ENCODE peak calls at places on chromosomes 16 and 17, in four cellular contexts. D is H9, C is psoas muscle, W is heart left ventricle. S is an unnamed sample.

GRCh38 chr16:65289022-65289421 is 167.2 kb upstream of the CDH11 start:
- DNase-seq in D (no peak), W (peak), C (peak), S (no peak)

GRCh38 chr17:27352481-27353460 is 58.9 kb downstream of the WSB1 start:
- DNase-seq in C (no peak), W (no peak), D (no peak), S (no peak)

GRCh38 chr17:78789663-78790181 is 7.6 kb upstream of the CYTH1 start:
- DNase-seq in W (peak), C (peak), D (no peak), S (no peak)

GRCh38 chr16:62913924-62914323 is 877.7 kb upstream of the CDH8 start:
- DNase-seq in W (no peak), D (no peak), C (no peak), S (no peak)

GRCh38 chr16:8375208-8375607 is 215.1 kb downstream of the TMEM114 start:
- DNase-seq in C (no peak), W (no peak), D (no peak), S (no peak)

GRCh38 chr17:7839199-7839889 is 5.3 kb downstream of the KDM6B start:
- DNase-seq in W (no peak), D (no peak), C (no peak), S (peak)

GRCh38 chr17:45857977-45858708 is 13.5 kb downstream of the SPPL2C start:
- DNase-seq in C (no peak), D (peak), W (no peak), S (peak)

GRCh38 chr17:44655983-44656700 is at the start of gene MEIOC:
- DNase-seq in W (peak), D (peak), C (no peak), S (peak)

GRCh38 chr17:39955726-39956225 is 7.0 kb upstream of the GSDMA start:
- DNase-seq in W (no peak), C (no peak), D (no peak), S (no peak)

GRCh38 chr16:49411121-49411970 is 37.7 kb downstream of the C16orf78 start:
- DNase-seq in C (no peak), D (no peak), W (no peak), S (no peak)

GRCh38 chr16:55051571-55051970 is 120.9 kb downstream of the IRX5 start:
- DNase-seq in C (no peak), D (peak), W (no peak), S (no peak)

GRCh38 chr17:80877829-80878303 is 113.8 kb upstream of the CHMP6 start:
- DNase-seq in C (peak), D (no peak), W (no peak), S (no peak)

DNA sequence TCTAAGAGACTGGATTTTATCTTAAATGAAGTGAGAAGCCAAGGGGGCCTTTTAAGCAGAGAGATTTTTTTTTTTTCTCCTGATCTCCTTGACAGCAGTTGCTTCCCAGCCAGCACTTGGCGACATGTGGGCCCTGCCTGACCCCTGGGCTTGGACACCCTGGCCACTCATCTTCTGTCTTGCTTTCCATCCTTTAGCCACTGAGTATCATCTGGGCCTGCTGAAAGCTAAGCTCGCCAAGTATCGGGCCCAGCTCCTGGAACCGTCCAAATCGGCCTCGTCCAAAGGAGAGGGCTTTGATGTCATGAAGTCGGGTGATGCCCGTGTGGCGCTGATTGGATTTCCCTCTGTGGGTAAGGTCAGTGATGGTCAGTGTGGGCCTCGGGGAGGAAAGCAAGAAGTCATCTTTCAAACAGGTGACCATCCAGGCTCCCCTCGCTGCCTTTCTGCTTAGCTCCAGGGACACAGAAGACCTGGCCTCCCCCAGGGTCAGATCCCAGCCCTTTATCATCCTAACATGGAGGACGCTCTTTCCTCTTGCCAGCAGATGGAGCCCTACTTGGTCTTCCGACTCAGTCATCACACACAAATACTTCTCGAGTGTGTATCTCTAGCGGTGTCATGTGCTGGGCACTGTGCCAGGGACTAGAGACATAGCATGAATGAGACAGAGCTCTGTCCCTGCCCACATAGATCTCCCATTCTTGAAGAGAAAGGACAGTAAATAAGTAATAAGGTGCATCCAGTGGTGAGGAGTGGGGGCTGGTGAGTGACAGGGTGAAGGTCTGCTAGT is 6.1 kb downstream of the DRG2 start:
- DNase-seq in W (peak), D (peak), C (peak), S (peak)
- TF ChIP-seq CTCF in W (peak), D (peak), C (peak), S (peak)

GRCh38 chr17:57733085-57733484 is 12.0 kb downstream of the CCDC182 start:
- DNase-seq in D (no peak), C (no peak), W (no peak), S (no peak)

GRCh38 chr17:57735230-57735629 is 9.9 kb downstream of the CCDC182 start:
- DNase-seq in C (no peak), W (no peak), D (no peak), S (no peak)

GRCh38 chr17:57732062-57732461 is 13.0 kb downstream of the CCDC182 start:
- DNase-seq in C (no peak), W (no peak), D (peak), S (no peak)

GRCh38 chr17:57737450-57737849 is 7.6 kb downstream of the CCDC182 start:
- DNase-seq in D (no peak), W (no peak), C (no peak), S (no peak)

GRCh38 chr17:57735707-57736106 is 9.4 kb downstream of the CCDC182 start:
- DNase-seq in C (no peak), W (no peak), D (peak), S (peak)
- TF ChIP-seq CTCF in C (no peak), W (peak), D (peak), S (peak)

GRCh38 chr16:19168173-19169080 is at the start of gene SYT17:
- DNase-seq in D (no peak), W (peak), C (peak), S (no peak)
- TF ChIP-seq CTCF in D (no peak), W (no peak), C (no peak), S (no peak)

DNA sequence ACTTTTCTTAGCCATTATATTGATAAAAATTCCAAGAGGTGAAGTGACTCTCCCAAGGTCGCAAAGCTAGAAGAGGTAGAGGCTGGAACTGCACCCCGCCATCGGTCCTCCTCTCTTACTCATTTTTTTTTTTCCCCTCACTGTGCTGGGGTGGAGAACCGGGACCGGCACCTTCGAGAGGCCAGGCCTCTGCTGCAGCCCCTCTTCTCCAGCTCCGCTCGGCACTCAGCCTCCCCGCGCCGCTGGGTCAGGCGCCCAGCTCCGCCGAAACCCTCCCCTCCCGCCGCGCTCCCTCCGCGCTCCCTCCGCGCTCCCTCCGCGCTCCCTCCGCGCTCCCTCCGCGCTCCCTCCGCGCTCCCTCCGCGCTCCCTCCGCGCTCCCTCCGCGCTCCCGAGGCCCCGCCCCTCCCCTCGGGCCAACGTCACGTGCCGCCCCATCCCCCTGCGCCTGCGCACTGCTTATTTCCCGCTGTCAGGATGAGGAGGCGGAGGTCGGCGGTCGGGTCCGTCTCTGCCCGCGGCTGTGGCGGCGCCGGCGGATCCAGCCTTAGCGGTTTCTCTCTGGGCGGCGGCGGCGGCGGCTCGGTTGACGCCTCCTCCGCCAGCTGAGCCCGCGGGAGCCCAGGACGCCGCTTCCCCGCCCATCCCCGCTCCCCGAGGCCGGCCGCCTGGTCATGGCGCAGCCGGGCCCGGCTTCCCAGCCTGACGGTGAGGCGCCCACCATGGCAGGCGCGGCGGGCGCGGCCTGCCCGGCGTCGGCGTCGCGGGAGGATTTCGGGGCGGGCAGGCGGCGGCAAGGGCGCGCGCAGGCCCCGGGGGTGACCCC is at the start of gene RABEP1:
- DNase-seq in D (peak), W (peak), C (peak), S (peak)
- TF ChIP-seq CTCF in D (peak), W (no peak), C (peak), S (peak)

GRCh38 chr16:30186782-30187555 is 3.6 kb downstream of the CORO1A start:
- DNase-seq in D (peak), W (peak), C (peak), S (peak)
- TF ChIP-seq CTCF in D (peak), W (peak), C (peak), S (peak)

DNA sequence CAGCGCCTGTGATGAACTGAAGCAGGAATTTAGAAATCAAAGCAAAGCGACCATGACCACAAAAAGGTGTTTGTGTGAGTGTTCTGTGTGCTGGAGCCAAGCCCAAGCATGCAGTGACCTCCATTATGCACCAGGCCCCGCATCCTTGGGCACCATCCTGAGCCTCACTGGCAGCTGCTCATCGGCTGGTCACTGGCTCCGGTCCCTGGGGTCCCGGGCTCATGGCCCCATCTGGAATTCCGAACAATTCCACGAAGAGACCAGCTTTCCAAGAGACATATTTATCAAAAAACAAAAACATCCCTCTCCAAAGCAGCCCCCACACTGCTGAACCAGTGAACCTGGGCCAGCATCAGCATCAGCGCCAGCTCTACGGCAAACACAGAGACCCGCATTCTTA is 15.2 kb upstream of the ZNF469 start:
- DNase-seq in W (peak), C (no peak), D (no peak), S (no peak)
- TF ChIP-seq CTCF in W (no peak), C (no peak), D (no peak), S (no peak)

DNA sequence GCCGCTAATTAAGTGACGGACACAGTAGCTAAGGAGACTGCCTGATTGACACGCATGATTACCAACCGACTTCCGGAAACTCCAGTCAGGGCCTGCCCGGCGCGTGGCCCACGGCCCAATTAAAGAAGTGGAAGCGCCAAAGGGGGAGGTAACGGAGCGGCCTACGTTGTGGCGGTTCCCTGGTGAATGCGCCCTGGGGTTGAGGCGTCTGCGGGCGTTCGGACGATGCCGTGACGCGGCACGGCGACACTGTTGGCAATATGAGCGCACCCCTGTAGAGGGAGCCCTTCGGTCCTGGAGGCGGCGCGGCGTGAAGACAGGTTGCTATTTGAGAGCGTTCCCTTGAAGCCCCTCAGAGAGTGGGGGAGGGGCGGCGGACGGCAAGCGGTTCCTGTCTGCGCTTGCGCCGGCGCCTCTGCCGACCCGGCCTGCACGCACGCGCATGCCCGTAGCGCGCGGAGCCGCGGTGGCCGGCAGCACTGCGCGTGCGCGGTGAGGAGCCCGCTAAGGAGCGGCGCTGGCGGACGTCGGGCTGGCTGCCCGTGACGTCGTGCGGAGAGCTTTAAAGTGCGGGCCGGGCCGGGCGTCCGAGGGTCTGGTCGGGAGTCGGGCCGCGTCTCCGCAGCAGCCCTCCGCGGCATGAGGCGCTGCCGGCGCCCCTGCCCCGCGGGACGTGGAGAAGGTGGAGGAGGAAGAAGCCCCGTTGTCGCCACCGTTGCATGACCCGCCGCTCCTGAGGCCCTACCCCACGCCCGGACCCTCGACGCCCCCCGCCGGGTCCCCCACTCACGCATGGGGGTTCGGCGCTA is at the start of gene ALKBH5:
- DNase-seq in D (peak), C (peak), W (peak), S (peak)
- TF ChIP-seq CTCF in D (peak), C (peak), W (peak), S (no peak)

DNA sequence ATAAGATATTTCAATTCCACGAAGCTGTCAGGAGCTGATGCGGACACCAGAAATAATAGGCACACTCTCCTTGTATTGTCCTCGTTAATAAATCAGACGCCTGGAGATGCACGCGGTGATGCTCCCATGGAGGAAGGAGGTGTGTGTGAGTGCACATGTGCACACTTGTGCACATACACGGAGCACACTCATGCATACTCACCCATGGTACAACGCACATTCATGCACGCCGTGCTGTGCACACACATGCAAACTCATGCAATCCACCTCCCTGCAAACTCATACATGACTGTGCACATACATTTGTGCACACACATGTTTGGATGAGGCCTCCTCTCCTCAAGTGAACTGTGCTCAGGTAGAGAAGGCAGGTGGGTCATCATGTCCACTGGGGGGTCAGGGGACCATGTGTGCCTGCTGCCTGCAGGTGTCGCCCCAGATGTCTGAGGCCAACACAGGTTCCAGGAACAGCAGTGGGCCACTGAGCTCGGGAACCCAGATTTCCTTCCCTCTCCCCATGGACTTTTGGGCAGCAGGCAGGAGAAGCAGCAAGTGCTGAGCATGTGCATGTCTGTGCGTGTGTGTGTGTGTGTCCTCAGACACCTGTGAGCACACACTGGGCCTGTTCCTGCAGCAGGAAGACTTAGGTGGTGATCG is 165.3 kb downstream of the SDK2 start:
- DNase-seq in C (no peak), D (peak), W (no peak), S (no peak)
- TF ChIP-seq CTCF in C (no peak), D (peak), W (no peak), S (peak)

S was measured in epithelial cell of esophagus.